ENCODE peak calls at places on chromosomes 6 and 20, in seven cellular contexts. H is aorta, D is gastrocnemius medialis, G is left ventricle myocardium inferior, K is breast epithelium, B is hepatocyte, E is psoas muscle. T is an unnamed sample.
A peak's percentile ranks its signal among the peaks of the same experiment; 100 is the strongest.

GRCh38 chr20:61163027-61163426 is 89.0 kb upstream of the CDH4 start:
- DNase-seq in D (no peak), E (no peak), G (no peak), K (no peak), H (no peak), B (no peak), T (no peak)

GRCh38 chr6:51213806-51214205 is 395.1 kb downstream of the TFAP2B start:
- DNase-seq in H (no peak), D (no peak), B (no peak), G (no peak), K (no peak), E (no peak), T (no peak)

GRCh38 chr20:1327241-1327653 is 1.7 kb downstream of the SDCBP2 start:
- DNase-seq in B (peak; percentile 46), K (peak; percentile 18), H (no peak), D (no peak), E (peak; percentile 60), G (no peak), T (peak; percentile 57)

GRCh38 chr6:146856296-146856695 is 257.5 kb downstream of the ADGB start:
- DNase-seq in G (no peak), D (no peak), B (no peak), K (no peak), E (no peak), H (no peak), T (no peak)

GRCh38 chr20:57507477-57507876 is 17.5 kb downstream of the CTCFL start:
- DNase-seq in H (no peak), D (no peak), K (no peak), G (no peak), E (peak; percentile 46), B (no peak), T (peak; percentile 74)

GRCh38 chr6:53557005-53557715 is 12.3 kb upstream of the GCLC start:
- DNase-seq in E (no peak), D (no peak), G (no peak), B (no peak), K (no peak), H (no peak), T (no peak)

GRCh38 chr6:83708970-83709747 is at the start of gene SNAP91:
- DNase-seq in E (peak; percentile 23), G (no peak), D (no peak), K (no peak), B (peak; percentile 63), H (peak; percentile 82), T (no peak)

GRCh38 chr6:169619650-169620049 is 82.2 kb downstream of the WDR27 start:
- DNase-seq in G (no peak), B (no peak), E (no peak), D (no peak), H (no peak), K (no peak), T (peak; percentile 61)

GRCh38 chr6:2875840-2876207 is 27.3 kb downstream of the SERPINB9 start:
- DNase-seq in G (peak; percentile 25), K (no peak), B (no peak), D (no peak), H (no peak), E (no peak), T (no peak)

GRCh38 chr6:8245736-8246135 is 143.4 kb upstream of the EEF1E1 start:
- DNase-seq in G (no peak), H (no peak), K (no peak), E (no peak), B (no peak), D (no peak), T (no peak)

GRCh38 chr6:14316911-14317535 is 199.5 kb downstream of the CD83 start:
- DNase-seq in K (no peak), D (no peak), E (no peak), H (no peak), B (peak; percentile 22), G (no peak), T (peak; percentile 26)

GRCh38 chr6:140078552-140079126 is 704.2 kb upstream of the CITED2 start:
- DNase-seq in H (no peak), B (peak; percentile 16), K (no peak), E (no peak), G (no peak), D (no peak), T (peak; percentile 63)

GRCh38 chr6:14786455-14786854 is 459.4 kb upstream of the JARID2 start:
- DNase-seq in H (no peak), D (no peak), E (no peak), G (no peak), K (no peak), B (no peak), T (no peak)

GRCh38 chr6:145735356-145736165 is at the start of gene EPM2A:
- DNase-seq in K (peak; percentile 68), D (peak; percentile 92), G (peak; percentile 88), B (peak; percentile 89), E (peak; percentile 91), H (peak; percentile 96), T (peak; percentile 70)

GRCh38 chr6:106731144-106731842 is 101.9 kb downstream of the QRSL1 start:
- DNase-seq in B (no peak), H (no peak), K (no peak), D (no peak), G (no peak), E (no peak), T (peak; percentile 23)

GRCh38 chr6:14283600-14284235 is 166.1 kb downstream of the CD83 start:
- DNase-seq in D (no peak), K (no peak), E (no peak), G (no peak), B (no peak), H (no peak), T (no peak)

GRCh38 chr6:52649521-52649920 is 21.4 kb upstream of the TMEM14A start:
- DNase-seq in H (no peak), B (no peak), D (no peak), K (no peak), E (no peak), G (no peak), T (no peak)

GRCh38 chr6:44219053-44219814 is 2.5 kb downstream of the MYMX start:
- DNase-seq in H (peak; percentile 94), D (peak; percentile 67), K (peak; percentile 75), G (peak; percentile 89), B (peak; percentile 91), E (peak; percentile 87), T (peak; percentile 72)

GRCh38 chr20:34096699-34097420 is 15.2 kb downstream of the EIF2S2 start:
- DNase-seq in G (no peak), K (no peak), E (no peak), H (no peak), D (no peak), B (no peak), T (no peak)

GRCh38 chr6:40893021-40893420 is 146.0 kb downstream of the UNC5CL start:
- DNase-seq in E (no peak), K (no peak), B (no peak), G (no peak), H (no peak), D (no peak), T (no peak)

GRCh38 chr6:126530777-126531176 is 190.9 kb downstream of the CENPW start:
- DNase-seq in E (no peak), D (no peak), K (no peak), B (no peak), H (no peak), G (no peak), T (no peak)

GRCh38 chr20:16527438-16527837 is 45.8 kb downstream of the KIF16B start:
- DNase-seq in G (no peak), H (no peak), D (no peak), K (no peak), B (no peak), E (no peak), T (no peak)
- H3K9me3 ChIP-seq in G (peaks cover 10% of the 10 kb centered on the region), H (no peaks in the 10 kb centered on the region), D (no peaks in the 10 kb centered on the region), K (no peaks in the 10 kb centered on the region), B (no peaks in the 10 kb centered on the region), E (peaks cover 4% of the 10 kb centered on the region), T (no peaks in the 10 kb centered on the region)

DNA sequence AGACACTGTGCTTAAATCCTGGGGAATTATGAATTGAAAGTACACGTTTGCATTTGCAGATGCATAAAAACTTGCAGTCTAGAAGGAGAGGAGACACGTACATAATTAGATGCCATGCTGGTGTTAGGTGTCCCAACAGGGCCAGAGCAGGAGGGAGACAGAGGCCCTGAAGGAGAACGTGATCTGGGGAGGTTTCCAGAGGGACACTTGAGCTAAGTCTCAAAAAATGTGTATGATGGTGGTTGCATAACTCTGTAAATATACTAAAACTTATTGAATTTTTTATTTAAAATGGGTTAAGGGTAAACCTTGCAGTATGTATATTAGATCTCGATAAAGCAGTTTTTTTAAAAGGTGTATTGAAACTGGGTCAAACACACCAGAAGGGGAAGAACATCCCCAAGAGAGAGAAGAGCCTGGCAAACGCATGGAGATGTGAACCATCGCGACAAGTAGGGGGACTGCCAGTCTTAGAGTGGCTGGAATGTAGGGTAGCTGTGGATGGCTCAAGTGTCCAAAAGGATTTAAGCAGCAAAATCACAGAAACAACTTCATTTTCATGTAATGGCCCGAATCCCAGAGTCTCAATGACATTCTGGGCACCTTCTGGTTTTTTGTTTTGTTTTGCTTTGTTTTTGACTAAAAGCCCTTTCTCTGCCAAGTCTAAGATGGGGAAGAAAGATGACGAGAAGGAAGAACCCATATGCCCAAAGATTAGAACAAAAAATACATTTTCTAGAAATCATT is 15.3 kb downstream of the TRAF3IP2 start:
- DNase-seq in G (no peak), B (no peak), K (no peak), H (no peak), E (no peak), D (no peak), T (peak; percentile 43)
- H3K27ac ChIP-seq in G (peak overlapping the region; percentile 57), B (peak overlapping the region; percentile 91), K (peak overlapping the region; percentile 92), H (peak overlapping the region; percentile 68), E (peak overlapping the region; percentile 93), D (peak overlapping the region; percentile 92), T (peak overlapping the region; percentile 93)

DNA sequence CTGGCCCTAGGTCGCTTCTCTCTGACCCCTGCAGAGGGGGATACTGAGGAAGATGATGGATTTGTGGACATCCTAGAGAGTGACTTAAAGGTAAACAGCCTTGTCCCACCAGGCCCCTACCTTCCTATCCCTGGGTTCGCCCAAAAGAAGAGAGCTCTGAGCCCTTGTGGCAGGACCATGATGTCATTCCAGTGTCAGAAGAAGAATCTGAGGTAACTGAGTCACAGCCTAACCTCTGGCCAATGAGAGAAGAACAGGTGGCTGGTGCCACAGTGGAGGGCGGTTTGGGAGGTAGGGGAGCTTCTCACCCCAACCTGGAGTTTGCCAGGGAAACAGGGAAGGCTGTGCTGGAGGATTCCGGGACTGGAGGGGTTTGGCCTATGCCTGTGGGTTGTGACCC is 5.2 kb downstream of the CDC25B start:
- DNase-seq in H (no peak), K (no peak), D (no peak), E (no peak), B (no peak), G (no peak), T (no peak)
- H3K4me1 ChIP-seq in H (no peaks in the 10 kb centered on the region), K (peaks cover 5% of the 10 kb centered on the region), D (peaks cover 12% of the 10 kb centered on the region), E (peaks cover 14% of the 10 kb centered on the region), B (peaks cover 41% of the 10 kb centered on the region), G (peaks cover 34% of the 10 kb centered on the region), T (peaks cover 38% of the 10 kb centered on the region)

GRCh38 chr6:164108869-164109769 is 694.6 kb downstream of the QKI start:
- DNase-seq in G (peak; percentile 91), E (peak; percentile 92), B (no peak), D (peak; percentile 99), H (peak; percentile 84), K (peak; percentile 81), T (peak; percentile 78)

GRCh38 chr6:164108092-164108491 is 693.6 kb downstream of the QKI start:
- DNase-seq in K (no peak), D (peak; percentile 74), G (no peak), B (no peak), E (no peak), H (no peak), T (no peak)

GRCh38 chr6:164105705-164106104 is 691.2 kb downstream of the QKI start:
- DNase-seq in H (no peak), D (no peak), E (no peak), K (no peak), B (no peak), G (no peak), T (no peak)

GRCh38 chr6:164106345-164106769 is 691.8 kb downstream of the QKI start:
- DNase-seq in G (peak; percentile 73), E (peak; percentile 50), K (no peak), B (peak; percentile 32), D (peak; percentile 75), H (no peak), T (peak; percentile 15)

GRCh38 chr6:164107297-164107995 is 692.9 kb downstream of the QKI start:
- DNase-seq in B (no peak), G (no peak), K (no peak), D (peak; percentile 84), H (no peak), E (no peak), T (no peak)
- H3K9me3 ChIP-seq in B (no peaks in the 10 kb centered on the region), G (no peaks in the 10 kb centered on the region), K (no peaks in the 10 kb centered on the region), D (no peaks in the 10 kb centered on the region), H (no peaks in the 10 kb centered on the region), E (no peaks in the 10 kb centered on the region), T (no peaks in the 10 kb centered on the region)